ENCODE peak calls at places on chromosomes 7 and 10, in six cellular contexts. I is HCT116, A is HepG2, U is K562, N is H1, K is GM12878. C is an unnamed sample.
A peak's percentile ranks its signal among the peaks of the same experiment; 100 is the strongest.

GRCh38 chr10:92689663-92690210 is at the start of gene HHEX:
- DNase-seq in I (peak; percentile 37), A (peak; percentile 56), U (peak; percentile 83), N (no peak), K (no peak), C (peak; percentile 83)

GRCh38 chr10:97539523-97540200 is 32.9 kb upstream of the ANKRD2 start:
- DNase-seq in I (no peak), A (no peak), U (no peak), N (peak; percentile 62), K (no peak), C (peak; percentile 50)

GRCh38 chr10:132360766-132361447 is 28.9 kb downstream of the LRRC27 start:
- DNase-seq in I (no peak), A (no peak), U (peak; percentile 54), N (peak; percentile 89), K (no peak), C (peak; percentile 33)

GRCh38 chr7:22859676-22860290 is 37.1 kb upstream of the TOMM7 start:
- DNase-seq in I (no peak), A (peak; percentile 30), U (no peak), N (no peak), K (no peak), C (no peak)

GRCh38 chr10:71713135-71714040 is 6.2 kb downstream of the C10orf105 start:
- DNase-seq in I (no peak), A (no peak), U (peak; percentile 44), N (no peak), K (no peak), C (peak; percentile 43)

GRCh38 chr10:16835223-16835622 is 18.0 kb upstream of the RSU1 start:
- DNase-seq in I (no peak), A (no peak), U (no peak), N (no peak), K (no peak), C (no peak)

GRCh38 chr10:68877482-68877881 is 23.6 kb upstream of the DDX50 start:
- DNase-seq in I (no peak), A (no peak), U (no peak), N (no peak), K (no peak), C (no peak)

GRCh38 chr7:75534727-75535307 is 42.7 kb downstream of the SPDYE5 start:
- DNase-seq in I (no peak), A (no peak), U (peak; percentile 36), N (no peak), K (peak; percentile 35), C (no peak)

GRCh38 chr7:108157606-108158330 is 27.6 kb upstream of the LAMB4 start:
- DNase-seq in I (no peak), A (no peak), U (no peak), N (no peak), K (no peak), C (no peak)

GRCh38 chr7:135467207-135467711 is 42.6 kb downstream of the CNOT4 start:
- DNase-seq in I (no peak), A (no peak), U (no peak), N (no peak), K (no peak), C (no peak)

GRCh38 chr10:46031648-46032532 is 1.5 kb upstream of the NCOA4 start:
- DNase-seq in I (no peak), A (peak; percentile 95), U (peak; percentile 68), N (no peak), K (no peak), C (no peak)

GRCh38 chr7:131370523-131370968 is 42.9 kb downstream of the MKLN1 start:
- DNase-seq in I (no peak), A (no peak), U (peak; percentile 25), N (no peak), K (peak; percentile 48), C (no peak)

GRCh38 chr10:67789769-67790168 is 48.2 kb downstream of the DNAJC12 start:
- DNase-seq in I (no peak), A (no peak), U (no peak), N (no peak), K (no peak), C (no peak)

GRCh38 chr10:10826125-10826524 is 191.5 kb upstream of the CELF2 start:
- DNase-seq in I (no peak), A (no peak), U (no peak), N (no peak), K (no peak), C (no peak)

GRCh38 chr10:61896854-61897661 is 4.4 kb upstream of the ARID5B start:
- DNase-seq in I (peak; percentile 80), A (peak; percentile 74), U (peak; percentile 88), N (peak; percentile 79), K (peak; percentile 85), C (peak; percentile 49)

GRCh38 chr10:110989016-110989415 is 69.6 kb downstream of the SHOC2 start:
- DNase-seq in I (no peak), A (no peak), U (no peak), N (no peak), K (no peak), C (no peak)

GRCh38 chr10:55631071-55631654 is 729.9 kb downstream of the ZWINT start:
- DNase-seq in I (no peak), A (no peak), U (peak; percentile 5), N (peak; percentile 89), K (no peak), C (peak; percentile 85)

GRCh38 chr10:84196941-84197340 is 2.6 kb downstream of the CDHR1 start:
- DNase-seq in I (no peak), A (no peak), U (no peak), N (no peak), K (no peak), C (no peak)

GRCh38 chr10:10886861-10887539 is 130.7 kb upstream of the CELF2 start:
- DNase-seq in I (no peak), A (no peak), U (no peak), N (no peak), K (no peak), C (no peak)

GRCh38 chr10:1102392-1102791 is 46.2 kb downstream of the WDR37 start:
- DNase-seq in I (no peak), A (no peak), U (no peak), N (no peak), K (no peak), C (no peak)

GRCh38 chr10:132687893-132688579 is 97.9 kb downstream of the NKX6-2 start:
- DNase-seq in I (no peak), A (no peak), U (no peak), N (no peak), K (no peak), C (no peak)

GRCh38 chr7:130918129-130919052 is 184.4 kb upstream of the KLF14 start:
- DNase-seq in I (no peak), A (no peak), U (no peak), N (no peak), K (no peak), C (no peak)

GRCh38 chr7:2403718-2404648 is 572 bp downstream of the CHST12 start:
- DNase-seq in I (no peak), A (no peak), U (peak; percentile 59), N (no peak), K (no peak), C (peak; percentile 92)

GRCh38 chr7:67438174-67438837 is 441.7 kb downstream of the TYW1 start:
- DNase-seq in I (no peak), A (no peak), U (peak; percentile 21), N (no peak), K (no peak), C (no peak)

DNA sequence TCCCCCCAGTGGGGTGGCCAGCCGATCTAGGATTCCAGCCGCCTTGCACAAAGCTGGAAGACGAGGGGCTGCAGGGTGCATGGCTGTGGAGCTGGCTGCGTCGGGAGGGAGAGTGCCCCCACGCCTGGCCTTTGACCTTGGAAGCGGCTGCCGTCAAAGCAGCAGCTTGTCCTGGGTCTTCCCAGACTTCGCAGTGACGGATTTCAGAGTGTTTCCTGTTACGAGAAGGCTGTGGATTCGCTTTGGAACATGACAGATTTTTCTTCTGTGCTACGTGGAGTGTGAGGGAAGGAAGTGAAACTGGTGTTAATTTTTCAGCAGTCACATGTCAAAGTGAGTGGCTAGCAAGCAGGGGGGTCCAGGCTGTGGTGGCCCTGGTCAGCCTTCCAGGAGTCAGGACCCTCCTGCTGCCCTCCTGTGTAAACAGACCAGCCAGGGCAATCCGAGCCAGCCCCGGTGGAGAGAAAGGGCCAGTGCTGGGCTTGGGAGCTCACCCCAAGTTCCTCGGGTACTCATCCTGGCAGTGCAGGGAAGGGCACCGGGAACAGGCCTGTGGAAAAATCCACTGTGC is 61.8 kb downstream of the LHPP start:
- DNase-seq in I (no peak), A (no peak), U (no peak), N (no peak), K (no peak), C (no peak)
- TF ChIP-seq JUND in I (no peak), A (no peak), U (no peak), N (no peak), K (no peak), C (no peak)

GRCh38 chr7:151763420-151763984 is 113.4 kb downstream of the PRKAG2 start:
- DNase-seq in I (no peak), A (no peak), U (no peak), N (no peak), K (no peak), C (no peak)

GRCh38 chr7:151764056-151764920 is 112.6 kb downstream of the PRKAG2 start:
- DNase-seq in I (no peak), A (no peak), U (no peak), N (no peak), K (no peak), C (no peak)

GRCh38 chr7:151761957-151762356 is 115.0 kb downstream of the PRKAG2 start:
- DNase-seq in I (no peak), A (no peak), U (no peak), N (no peak), K (no peak), C (no peak)

GRCh38 chr7:151761256-151761655 is 115.7 kb downstream of the PRKAG2 start:
- DNase-seq in I (no peak), A (no peak), U (peak; percentile 18), N (no peak), K (no peak), C (no peak)

DNA sequence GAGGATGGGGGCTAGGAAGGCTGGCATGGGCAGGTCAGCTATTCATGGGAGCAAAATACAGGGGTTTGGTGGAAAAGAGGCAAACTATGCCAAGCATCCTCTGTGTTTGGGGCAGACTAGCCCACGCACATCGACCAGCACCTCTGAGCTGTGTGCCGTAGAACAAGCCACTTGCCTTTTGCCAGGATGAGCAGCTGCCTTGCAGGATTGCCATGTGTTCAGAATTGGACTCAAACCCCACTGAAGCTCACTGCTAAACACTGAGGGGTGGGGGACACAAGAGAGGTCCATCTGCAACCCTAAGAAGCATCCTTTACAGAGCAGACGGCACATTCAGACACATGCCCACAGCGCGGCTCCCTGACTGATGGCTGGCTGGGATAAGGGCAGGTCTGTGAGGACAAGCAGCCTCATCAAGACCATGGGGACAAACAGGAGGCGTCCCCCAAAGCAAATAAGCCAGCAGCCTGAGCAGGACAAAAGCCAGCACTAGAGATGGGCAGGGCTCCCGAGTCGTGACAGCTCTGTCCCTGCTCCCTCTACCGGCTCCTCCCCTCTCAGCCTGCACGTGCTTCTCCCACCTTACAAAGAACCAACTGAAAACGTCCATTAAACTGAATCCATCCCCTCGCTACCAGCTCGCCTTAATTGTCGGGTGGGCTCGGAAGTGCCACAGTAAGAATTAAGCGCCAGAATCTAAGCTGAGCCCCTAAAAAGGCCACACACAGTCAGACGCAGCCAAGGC is 114.2 kb downstream of the PRKAG2 start:
- DNase-seq in I (no peak), A (no peak), U (no peak), N (no peak), K (no peak), C (no peak)
- TF ChIP-seq JUND in I (no peak), A (no peak), U (no peak), N (no peak), K (no peak), C (no peak)

GRCh38 chr7:146655928-146656797 is 539.6 kb downstream of the CNTNAP2 start:
- DNase-seq in I (no peak), A (no peak), U (no peak), N (no peak), K (no peak), C (no peak)
- TF ChIP-seq JUND in I (no peak), A (no peak), U (no peak), N (no peak), K (no peak), C (no peak)

GRCh38 chr10:31133628-31134302 is 102.1 kb upstream of the ZNF438 start:
- DNase-seq in I (no peak), A (no peak), U (peak; percentile 91), N (peak; percentile 72), K (peak; percentile 26), C (no peak)
- TF ChIP-seq JUND in I (no peak), A (no peak), U (peak; percentile 55), N (no peak), K (no peak), C (no peak)

C was measured in T47D.